ENCODE peak calls at places on chromosomes 5 and 9, in six cellular contexts. F is right cardiac atrium; G is activated T-helper 9 cell treated with anti-CD3 and anti-CD28 coated beads, Interleukin-2, amount 50 U/mL, for 16 hours; Z is NCI-H774; W is cardiac muscle cell; R is NCI-H2029 treated with DMSO at 0.1 percent for 48 hours. T is an unnamed sample.
A peak's percentile ranks its signal among the peaks of the same experiment; 100 is the strongest.

GRCh38 chr5:80250801-80251200 is 5.0 kb downstream of the SERINC5 start:
- DNase-seq in W (no peak), F (no peak), G (no peak), R (no peak), Z (peak; percentile 15), T (no peak)

GRCh38 chr5:174204914-174205313 is 159.4 kb downstream of the NSG2 start:
- DNase-seq in F (no peak), G (no peak), Z (peak; percentile 28), R (peak; percentile 87), W (peak; percentile 55), T (no peak)

GRCh38 chr9:134735441-134736175 is 94.0 kb downstream of the COL5A1 start:
- DNase-seq in R (no peak), G (no peak), F (peak; percentile 91), W (no peak), Z (no peak), T (no peak)

GRCh38 chr5:2752059-2752874 is 790 bp upstream of the IRX2 start:
- DNase-seq in W (no peak), G (no peak), F (peak; percentile 58), R (no peak), Z (peak; percentile 85), T (no peak)

GRCh38 chr5:71892641-71893340 is 173.7 kb downstream of the CARTPT start:
- DNase-seq in F (no peak), W (no peak), Z (no peak), G (no peak), R (no peak), T (no peak)

GRCh38 chr5:149450199-149450598 is 71.1 kb upstream of the IL17B start:
- DNase-seq in F (peak; percentile 96), W (no peak), Z (no peak), G (no peak), R (no peak), T (no peak)

GRCh38 chr5:165617491-165617890 is 2112.1 kb downstream of the MAT2B start:
- DNase-seq in R (no peak), F (no peak), Z (no peak), G (no peak), W (no peak), T (no peak)

GRCh38 chr5:137148656-137149055 is 350.5 kb downstream of the SPOCK1 start:
- DNase-seq in W (no peak), Z (no peak), F (no peak), R (no peak), G (no peak), T (no peak)

GRCh38 chr5:157977957-157978505 is 119.1 kb upstream of the CLINT1 start:
- DNase-seq in R (no peak), W (no peak), G (no peak), F (peak; percentile 64), Z (no peak), T (no peak)

GRCh38 chr5:73674669-73675004 is 48.6 kb downstream of the ARHGEF28 start:
- DNase-seq in Z (no peak), W (no peak), G (no peak), F (no peak), R (no peak), T (no peak)

GRCh38 chr9:130180516-130180915 is 8.3 kb downstream of the NCS1 start:
- DNase-seq in F (peak; percentile 8), W (no peak), G (no peak), R (no peak), Z (no peak), T (no peak)

GRCh38 chr5:9869616-9870288 is 239.6 kb upstream of the TAS2R1 start:
- DNase-seq in W (no peak), F (no peak), R (no peak), G (no peak), Z (no peak), T (no peak)

GRCh38 chr9:137195525-137196220 is 4.9 kb downstream of the TPRN start:
- DNase-seq in W (no peak), F (no peak), R (peak; percentile 93), Z (peak; percentile 72), G (no peak), T (no peak)

GRCh38 chr5:3601060-3601710 is 5.6 kb downstream of the IRX1 start:
- DNase-seq in G (no peak), R (no peak), F (no peak), Z (no peak), W (no peak), T (no peak)

GRCh38 chr9:131405858-131406566 is 12.1 kb downstream of the PRRC2B start:
- DNase-seq in W (no peak), F (peak; percentile 63), G (no peak), R (no peak), Z (peak; percentile 36), T (no peak)

GRCh38 chr5:140362311-140362710 is 2.3 kb downstream of the SLC4A9 start:
- DNase-seq in R (no peak), G (no peak), Z (no peak), F (no peak), W (no peak), T (no peak)

GRCh38 chr5:91941590-91941989 is 558.5 kb upstream of the ARRDC3 start:
- DNase-seq in F (no peak), R (no peak), G (no peak), Z (no peak), W (no peak), T (no peak)

GRCh38 chr5:100890514-100891008 is 12.5 kb downstream of the ST8SIA4 start:
- DNase-seq in F (no peak), G (no peak), W (no peak), Z (no peak), R (no peak), T (no peak)

T was measured in NCI-H524 treated with DMSO at 0.1 percent for 48 hours.